ENCODE peak calls at places on chromosomes 4 and X, in six cellular contexts. E, B, L, M, R and I are unnamed samples.

GRCh38 chrX:22674947-22675346 is 324.8 kb upstream of the DDX53 start:
- DNase-seq in R (no peak), B (no peak), E (no peak), M (no peak), L (peak), I (no peak)

GRCh38 chr4:1246901-1247810 is 1.8 kb downstream of the CTBP1 start:
- DNase-seq in B (peak), L (peak), R (peak), M (no peak), E (no peak), I (no peak)

GRCh38 chr4:170446782-170447181 is 357.0 kb upstream of the AADAT start:
- DNase-seq in R (no peak), L (no peak), M (no peak), B (no peak), E (no peak), I (no peak)

GRCh38 chr4:156803056-156803455 is 168.5 kb downstream of the PDGFC start:
- DNase-seq in L (no peak), R (no peak), B (no peak), E (no peak), M (peak), I (no peak)

GRCh38 chrX:34132028-34132427 is at the start of gene FAM47A:
- DNase-seq in B (no peak), R (no peak), L (no peak), M (no peak), E (no peak), I (no peak)

GRCh38 chr4:1793496-1793840 is 375 bp downstream of the FGFR3 start:
- DNase-seq in L (peak), M (no peak), B (peak), R (no peak), E (no peak), I (no peak)

GRCh38 chr4:11424000-11424399 is 4.7 kb downstream of the HS3ST1 start:
- DNase-seq in M (peak), L (peak), E (no peak), B (no peak), R (no peak), I (no peak)

GRCh38 chr4:42628740-42629139 is 28.2 kb downstream of the ATP8A1 start:
- DNase-seq in R (no peak), E (no peak), M (no peak), L (no peak), B (no peak), I (no peak)

GRCh38 chrX:97471071-97471470 is 587.4 kb downstream of the RPA4 start:
- DNase-seq in R (no peak), E (no peak), M (no peak), L (no peak), B (no peak), I (no peak)

GRCh38 chrX:34365482-34365881 is 233.4 kb upstream of the FAM47A start:
- DNase-seq in L (peak), R (no peak), B (no peak), M (peak), E (no peak), I (peak)

GRCh38 chr4:184387351-184387750 is 87.0 kb downstream of the IRF2 start:
- DNase-seq in B (no peak), L (no peak), R (no peak), M (no peak), E (no peak), I (no peak)

GRCh38 chrX:23008431-23009099 is 8.8 kb downstream of the DDX53 start:
- DNase-seq in E (no peak), L (peak), R (no peak), M (peak), B (no peak), I (peak)

GRCh38 chrX:121254336-121254735 is 206.9 kb downstream of the GLUD2 start:
- DNase-seq in E (no peak), L (no peak), M (no peak), R (no peak), B (no peak), I (no peak)

GRCh38 chr4:39237179-39237578 is 54.9 kb downstream of the WDR19 start:
- DNase-seq in B (no peak), E (no peak), L (no peak), M (no peak), R (no peak), I (peak)

GRCh38 chrX:6226646-6227444 is 1.8 kb downstream of the NLGN4X start:
- DNase-seq in E (no peak), R (no peak), M (no peak), L (no peak), B (peak), I (no peak)

GRCh38 chrX:148867596-148867995 is 367.2 kb downstream of the AFF2 start:
- DNase-seq in B (no peak), R (no peak), L (peak), M (no peak), E (no peak), I (no peak)

GRCh38 chr4:8725845-8726244 is 133.3 kb downstream of the CPZ start:
- DNase-seq in M (no peak), R (peak), E (no peak), L (no peak), B (no peak), I (no peak)

GRCh38 chrX:73401591-73402266 is 45.1 kb upstream of the CDX4 start:
- DNase-seq in L (no peak), R (no peak), M (no peak), E (no peak), B (no peak), I (peak)

GRCh38 chr4:163166041-163166579 is 580 bp downstream of the NAF1 start:
- DNase-seq in R (peak), B (peak), M (peak), L (peak), E (peak), I (peak)

GRCh38 chrX:119155416-119156035 is 27.9 kb upstream of the KIAA1210 start:
- DNase-seq in M (peak), R (no peak), B (no peak), E (no peak), L (peak), I (no peak)

GRCh38 chr4:32775049-32775448 is 2054.9 kb downstream of the PCDH7 start:
- DNase-seq in R (no peak), L (peak), E (no peak), M (no peak), B (no peak), I (peak)

GRCh38 chr4:48337726-48338125 is 3.6 kb upstream of the SLAIN2 start:
- DNase-seq in B (no peak), L (peak), E (no peak), R (no peak), M (no peak), I (no peak)

GRCh38 chrX:146614693-146615524 is 194.7 kb upstream of the CXorf51B start:
- DNase-seq in R (no peak), B (no peak), L (no peak), E (no peak), M (no peak), I (no peak)

GRCh38 chr4:6999172-7000086 is 43.7 kb upstream of the TADA2B start:
- DNase-seq in M (no peak), L (peak), B (no peak), E (no peak), R (no peak), I (no peak)

GRCh38 chrX:101136235-101136634 is 38.2 kb downstream of the CENPI start:
- DNase-seq in B (no peak), L (peak), R (no peak), E (no peak), M (peak), I (no peak)

GRCh38 chrX:46812445-46812844 is 24.4 kb upstream of the RP2 start:
- DNase-seq in R (no peak), M (no peak), L (peak), B (no peak), E (no peak), I (peak)

GRCh38 chrX:45196701-45197100 is 4.0 kb downstream of the DIPK2B start:
- DNase-seq in M (peak), R (no peak), E (no peak), B (no peak), L (no peak), I (no peak)

GRCh38 chr4:113452152-113452551 is 309.4 kb downstream of the CAMK2D start:
- DNase-seq in B (no peak), E (no peak), L (no peak), M (no peak), R (no peak), I (no peak)
- H3K4me3 ChIP-seq in B (no peak), E (no peak), L (no peak), M (no peak), R (no peak), I (no peak)

DNA sequence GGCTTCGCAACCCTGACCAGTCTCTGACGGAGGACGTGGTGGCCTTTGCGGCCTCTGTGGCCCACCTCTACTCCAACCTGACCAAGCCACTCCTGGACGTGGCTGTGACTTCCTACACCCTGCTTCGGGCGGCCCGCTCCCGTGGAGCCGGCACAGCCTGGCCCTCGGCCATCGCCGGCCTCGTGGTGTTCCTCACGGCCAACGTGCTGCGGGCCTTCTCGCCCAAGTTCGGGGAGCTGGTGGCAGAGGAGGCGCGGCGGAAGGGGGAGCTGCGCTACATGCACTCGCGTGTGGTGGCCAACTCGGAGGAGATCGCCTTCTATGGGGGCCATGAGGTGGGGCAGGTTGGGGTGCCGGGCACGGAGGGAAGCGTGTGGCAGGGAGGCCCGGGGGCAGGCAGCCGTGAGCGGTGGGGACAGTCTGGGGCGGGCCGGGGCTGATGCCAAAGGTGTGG is 1.2 kb downstream of the ABCD1 start:
- DNase-seq in L (no peak), R (no peak), E (no peak), M (no peak), B (no peak), I (no peak)
- H3K4me3 ChIP-seq in L (no peak), R (peak), E (no peak), M (no peak), B (peak), I (no peak)

GRCh38 chr4:2911868-2912267 is 51.3 kb downstream of the NOP14 start:
- DNase-seq in M (no peak), E (no peak), L (no peak), R (no peak), B (no peak), I (no peak)

GRCh38 chr4:2914220-2915126 is 48.7 kb downstream of the NOP14 start:
- DNase-seq in M (no peak), B (no peak), L (no peak), R (no peak), E (peak), I (no peak)

GRCh38 chr4:2913168-2913567 is 50.0 kb downstream of the NOP14 start:
- DNase-seq in M (no peak), R (no peak), L (no peak), E (peak), B (no peak), I (no peak)

GRCh38 chr4:2910409-2910808 is 52.8 kb downstream of the NOP14 start:
- DNase-seq in B (no peak), L (no peak), R (no peak), E (no peak), M (no peak), I (no peak)

DNA sequence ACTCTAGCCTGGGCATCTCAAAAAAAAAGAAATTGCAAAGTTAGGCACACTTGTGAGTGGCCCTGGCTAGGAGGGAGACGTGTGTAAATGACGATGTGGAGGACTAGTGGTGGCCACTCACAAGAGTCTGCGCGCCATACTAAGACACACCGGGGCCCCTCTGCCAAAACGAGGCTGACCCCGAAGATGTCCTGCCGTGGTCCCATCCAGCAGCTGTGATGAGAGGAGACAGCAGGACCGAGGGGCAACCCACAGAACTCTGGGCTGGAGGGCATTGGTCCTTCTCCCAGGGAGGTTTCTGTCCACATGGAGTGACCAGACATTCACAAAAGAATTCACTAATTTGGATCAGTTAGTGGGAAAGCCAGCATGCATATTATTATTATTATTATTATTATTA is 47.4 kb downstream of the NOP14 start:
- DNase-seq in L (no peak), M (no peak), B (no peak), R (no peak), E (no peak), I (no peak)
- H3K4me3 ChIP-seq in L (no peak), M (no peak), B (no peak), R (no peak), E (no peak), I (no peak)

GRCh38 chr4:9782136-9782436 is 652 bp downstream of the DRD5 start:
- DNase-seq in R (no peak), M (no peak), B (no peak), L (no peak), E (no peak), I (no peak)
- H3K4me3 ChIP-seq in R (no peak), M (no peak), B (no peak), L (no peak), E (no peak), I (no peak)

GRCh38 chr4:68271851-68272756 is 26.6 kb upstream of the TMPRSS11B start:
- DNase-seq in B (no peak), L (peak), R (no peak), E (no peak), M (peak), I (no peak)
- H3K4me3 ChIP-seq in B (peak), L (peak), R (peak), E (no peak), M (peak), I (no peak)

DNA sequence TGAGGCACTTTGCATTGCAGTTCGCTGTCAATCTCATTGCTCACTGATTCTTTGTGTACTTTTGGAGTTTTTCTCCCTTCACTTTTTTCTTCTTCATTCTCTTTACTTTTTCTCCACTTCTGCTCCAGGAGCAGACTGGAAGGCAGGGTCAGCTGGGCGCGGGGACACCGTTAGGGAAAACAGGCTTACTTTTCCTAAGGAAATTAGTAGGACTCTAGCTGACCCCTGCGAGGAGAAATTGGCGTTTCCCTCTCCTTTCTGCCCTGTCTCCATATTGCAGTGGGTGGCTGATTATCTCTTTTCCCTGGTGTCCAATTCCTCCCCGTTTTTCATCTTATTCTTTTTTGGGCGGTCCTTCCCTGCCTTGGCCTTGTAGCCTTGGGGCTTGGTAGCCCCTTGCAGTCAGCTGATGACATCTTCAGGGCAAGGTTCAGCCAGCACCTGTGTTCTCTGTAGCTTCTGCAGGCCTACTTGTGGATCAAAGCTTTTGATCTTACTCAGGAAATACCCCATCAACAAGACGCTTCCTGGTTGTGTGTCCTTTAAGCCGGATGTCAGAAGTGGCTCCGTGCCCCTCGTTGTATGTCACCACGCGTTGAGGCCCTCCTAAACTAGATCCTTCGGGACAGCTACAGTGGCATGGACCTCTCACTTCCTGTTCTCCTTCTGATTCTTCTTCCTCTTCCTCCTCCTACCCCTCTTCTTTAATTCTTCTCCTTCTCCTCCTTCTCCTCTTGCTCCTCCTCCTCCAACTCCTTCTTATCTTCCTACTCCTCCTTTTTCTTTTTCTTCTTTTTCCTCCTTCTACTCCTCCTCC is 36.1 kb downstream of the NBDY start:
- DNase-seq in B (no peak), M (no peak), L (no peak), R (peak), E (peak), I (no peak)
- H3K4me3 ChIP-seq in B (no peak), M (no peak), L (no peak), R (no peak), E (no peak), I (no peak)

DNA sequence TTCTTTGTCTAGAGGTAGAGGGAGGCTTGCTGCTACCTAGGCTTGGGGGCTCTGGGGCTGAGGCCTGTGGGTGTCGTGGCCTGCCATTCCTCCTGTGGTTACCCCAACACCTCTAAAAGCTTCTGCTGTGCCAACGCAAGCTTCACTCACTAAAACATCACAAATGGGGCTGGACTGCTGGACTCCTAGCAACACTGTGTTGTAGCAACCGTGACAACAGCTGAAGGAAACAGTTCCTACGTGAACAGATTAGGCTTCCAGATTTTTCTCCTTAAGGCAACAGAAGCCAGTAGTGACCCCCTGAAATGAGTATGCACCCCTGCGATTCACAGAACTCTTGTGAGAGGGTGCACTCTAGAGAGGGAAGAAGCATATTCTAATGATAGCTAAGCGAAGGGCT is 138.3 kb upstream of the TEX13D start:
- DNase-seq in B (peak), M (no peak), E (no peak), L (no peak), R (peak), I (no peak)
- H3K4me3 ChIP-seq in B (no peak), M (no peak), E (no peak), L (no peak), R (no peak), I (no peak)